ENCODE peak calls at places on chromosomes 2 and 18, in four cellular contexts. One of them, this sample, is unnamed.

GRCh38 chr2:10022041-10022421 is 21.3 kb upstream of the KLF11 start:
- DNase-seq in ACHN: no peak
- DNase-seq in pulmonary artery endothelial cell: no peak
- DNase-seq in HTR-8/SVneo: no peak
- DNase-seq in this sample: no peak

GRCh38 chr18:36017232-36017631 is 44.8 kb downstream of the RMP24 start:
- DNase-seq in ACHN: no peak
- DNase-seq in pulmonary artery endothelial cell: no peak
- DNase-seq in HTR-8/SVneo: no peak
- DNase-seq in this sample: no peak

GRCh38 chr2:127516031-127516430 is 10.3 kb downstream of the IWS1 start:
- DNase-seq in ACHN: no peak
- DNase-seq in pulmonary artery endothelial cell: no peak
- DNase-seq in HTR-8/SVneo: no peak
- DNase-seq in this sample: no peak

GRCh38 chr18:56196495-56197225 is 441.7 kb downstream of the TXNL1 start:
- DNase-seq in ACHN: no peak
- DNase-seq in pulmonary artery endothelial cell: peak
- DNase-seq in HTR-8/SVneo: no peak
- DNase-seq in this sample: no peak

GRCh38 chr2:3349211-3349693 is 28.4 kb downstream of the EIPR1 start:
- DNase-seq in ACHN: no peak
- DNase-seq in pulmonary artery endothelial cell: no peak
- DNase-seq in HTR-8/SVneo: no peak
- DNase-seq in this sample: peak

GRCh38 chr2:197704434-197705142 is 581 bp upstream of the MARS2 start:
- DNase-seq in ACHN: no peak
- DNase-seq in pulmonary artery endothelial cell: no peak
- DNase-seq in HTR-8/SVneo: no peak
- DNase-seq in this sample: no peak

GRCh38 chr2:162106146-162106551 is 32.1 kb upstream of the DPP4 start:
- DNase-seq in ACHN: no peak
- DNase-seq in pulmonary artery endothelial cell: no peak
- DNase-seq in HTR-8/SVneo: no peak
- DNase-seq in this sample: peak

GRCh38 chr2:221444106-221444505 is 128.0 kb downstream of the EPHA4 start:
- DNase-seq in ACHN: peak
- DNase-seq in pulmonary artery endothelial cell: peak
- DNase-seq in HTR-8/SVneo: peak
- DNase-seq in this sample: peak

GRCh38 chr2:183157131-183157530 is 32.9 kb downstream of the NUP35 start:
- DNase-seq in ACHN: no peak
- DNase-seq in pulmonary artery endothelial cell: no peak
- DNase-seq in HTR-8/SVneo: no peak
- DNase-seq in this sample: no peak

GRCh38 chr2:188596054-188596453 is 304.4 kb downstream of the GULP1 start:
- DNase-seq in ACHN: no peak
- DNase-seq in pulmonary artery endothelial cell: peak
- DNase-seq in HTR-8/SVneo: no peak
- DNase-seq in this sample: no peak

GRCh38 chr18:3592864-3593263 is 142.9 kb downstream of the TGIF1 start:
- DNase-seq in ACHN: no peak
- DNase-seq in pulmonary artery endothelial cell: no peak
- DNase-seq in HTR-8/SVneo: no peak
- DNase-seq in this sample: no peak

GRCh38 chr2:57937456-57937855 is 109.2 kb upstream of the VRK2 start:
- DNase-seq in ACHN: no peak
- DNase-seq in pulmonary artery endothelial cell: no peak
- DNase-seq in HTR-8/SVneo: no peak
- DNase-seq in this sample: no peak

GRCh38 chr2:152415231-152415642 is 80.3 kb downstream of the FMNL2 start:
- DNase-seq in ACHN: no peak
- DNase-seq in pulmonary artery endothelial cell: no peak
- DNase-seq in HTR-8/SVneo: no peak
- DNase-seq in this sample: no peak

GRCh38 chr2:137966043-137966442 is 1.8 kb downstream of the HNMT start:
- DNase-seq in ACHN: no peak
- DNase-seq in pulmonary artery endothelial cell: no peak
- DNase-seq in HTR-8/SVneo: no peak
- DNase-seq in this sample: no peak

GRCh38 chr2:127679680-127680361 is 4.5 kb upstream of the LIMS2 start:
- DNase-seq in ACHN: no peak
- DNase-seq in pulmonary artery endothelial cell: no peak
- DNase-seq in HTR-8/SVneo: no peak
- DNase-seq in this sample: no peak

GRCh38 chr2:127486247-127486912 is 39.9 kb downstream of the IWS1 start:
- DNase-seq in ACHN: no peak
- DNase-seq in pulmonary artery endothelial cell: no peak
- DNase-seq in HTR-8/SVneo: no peak
- DNase-seq in this sample: no peak

GRCh38 chr2:20625491-20625919 is 25.4 kb downstream of the HS1BP3 start:
- DNase-seq in ACHN: no peak
- DNase-seq in pulmonary artery endothelial cell: no peak
- DNase-seq in HTR-8/SVneo: no peak
- DNase-seq in this sample: no peak

GRCh38 chr2:107721581-107721980 is 105.1 kb upstream of the RGPD4 start:
- DNase-seq in ACHN: no peak
- DNase-seq in pulmonary artery endothelial cell: no peak
- DNase-seq in HTR-8/SVneo: no peak
- DNase-seq in this sample: no peak

GRCh38 chr2:7378642-7379041 is 461.4 kb downstream of the RNF144A start:
- DNase-seq in ACHN: no peak
- DNase-seq in pulmonary artery endothelial cell: no peak
- DNase-seq in HTR-8/SVneo: no peak
- DNase-seq in this sample: no peak

GRCh38 chr2:55165567-55165966 is 66.5 kb downstream of the CLHC1 start:
- DNase-seq in ACHN: peak
- DNase-seq in pulmonary artery endothelial cell: no peak
- DNase-seq in HTR-8/SVneo: peak
- DNase-seq in this sample: no peak

GRCh38 chr2:73418343-73418742 is 32.7 kb downstream of the ALMS1 start:
- DNase-seq in ACHN: no peak
- DNase-seq in pulmonary artery endothelial cell: no peak
- DNase-seq in HTR-8/SVneo: no peak
- DNase-seq in this sample: peak

GRCh38 chr2:167294775-167295140 is 406.5 kb downstream of the XIRP2 start:
- DNase-seq in ACHN: no peak
- DNase-seq in pulmonary artery endothelial cell: no peak
- DNase-seq in HTR-8/SVneo: no peak
- DNase-seq in this sample: no peak

GRCh38 chr2:17877811-17878221 is 651 bp upstream of the KCNS3 start:
- DNase-seq in ACHN: no peak
- DNase-seq in pulmonary artery endothelial cell: no peak
- DNase-seq in HTR-8/SVneo: no peak
- DNase-seq in this sample: no peak

GRCh38 chr2:4528773-4529172 is 825.4 kb downstream of the DCDC2C start:
- DNase-seq in ACHN: no peak
- DNase-seq in pulmonary artery endothelial cell: no peak
- DNase-seq in HTR-8/SVneo: no peak
- DNase-seq in this sample: no peak

GRCh38 chr18:31268985-31269406 is 49.0 kb upstream of the DSG1 start:
- DNase-seq in ACHN: no peak
- DNase-seq in pulmonary artery endothelial cell: no peak
- DNase-seq in HTR-8/SVneo: no peak
- DNase-seq in this sample: no peak

GRCh38 chr2:207166349-207167128 is 791 bp upstream of the KLF7 start:
- DNase-seq in ACHN: peak
- DNase-seq in pulmonary artery endothelial cell: no peak
- DNase-seq in HTR-8/SVneo: peak
- DNase-seq in this sample: peak

GRCh38 chr18:48409591-48410094 is 460 bp upstream of the ZBTB7C start:
- DNase-seq in ACHN: no peak
- DNase-seq in pulmonary artery endothelial cell: no peak
- DNase-seq in HTR-8/SVneo: no peak
- DNase-seq in this sample: no peak

GRCh38 chr2:181058378-181059269 is 78.2 kb downstream of the UBE2E3 start:
- DNase-seq in ACHN: peak
- DNase-seq in pulmonary artery endothelial cell: no peak
- DNase-seq in HTR-8/SVneo: no peak
- DNase-seq in this sample: no peak

GRCh38 chr2:1377473-1377872 is 35.8 kb upstream of the TPO start:
- DNase-seq in ACHN: no peak
- DNase-seq in pulmonary artery endothelial cell: no peak
- DNase-seq in HTR-8/SVneo: no peak
- DNase-seq in this sample: no peak

GRCh38 chr2:203170502-203170901 is 68.3 kb upstream of the CYP20A1 start:
- DNase-seq in ACHN: no peak
- DNase-seq in pulmonary artery endothelial cell: no peak
- DNase-seq in HTR-8/SVneo: no peak
- DNase-seq in this sample: no peak

GRCh38 chr2:16478817-16479216 is 186.8 kb downstream of the CYRIA start:
- DNase-seq in ACHN: no peak
- DNase-seq in pulmonary artery endothelial cell: no peak
- DNase-seq in HTR-8/SVneo: no peak
- DNase-seq in this sample: no peak

GRCh38 chr18:51337406-51337805 is 139.9 kb upstream of the MEX3C start:
- DNase-seq in ACHN: no peak
- DNase-seq in pulmonary artery endothelial cell: no peak
- DNase-seq in HTR-8/SVneo: no peak
- DNase-seq in this sample: no peak

GRCh38 chr18:25350561-25351201 is 1.3 kb downstream of the ZNF521 start:
- DNase-seq in ACHN: no peak
- DNase-seq in pulmonary artery endothelial cell: no peak
- DNase-seq in HTR-8/SVneo: no peak
- DNase-seq in this sample: peak

GRCh38 chr2:3498783-3499394 is 20.4 kb downstream of the ADI1 start:
- DNase-seq in ACHN: no peak
- DNase-seq in pulmonary artery endothelial cell: no peak
- DNase-seq in HTR-8/SVneo: no peak
- DNase-seq in this sample: no peak

GRCh38 chr2:132692816-132693215 is 22.8 kb upstream of the LYPD1 start:
- DNase-seq in ACHN: no peak
- DNase-seq in pulmonary artery endothelial cell: no peak
- DNase-seq in HTR-8/SVneo: no peak
- DNase-seq in this sample: no peak

GRCh38 chr2:112150447-112150846 is 12.3 kb downstream of the FBLN7 start:
- DNase-seq in ACHN: peak
- DNase-seq in pulmonary artery endothelial cell: peak
- DNase-seq in HTR-8/SVneo: peak
- DNase-seq in this sample: peak

GRCh38 chr2:54797307-54797706 is 73.8 kb downstream of the EML6 start:
- DNase-seq in ACHN: no peak
- DNase-seq in pulmonary artery endothelial cell: no peak
- DNase-seq in HTR-8/SVneo: no peak
- DNase-seq in this sample: no peak

GRCh38 chr2:168758970-168759820 is 43.2 kb upstream of the NOSTRIN start:
- DNase-seq in ACHN: peak
- DNase-seq in pulmonary artery endothelial cell: no peak
- DNase-seq in HTR-8/SVneo: peak
- DNase-seq in this sample: peak

GRCh38 chr2:64296150-64296500 is 151.9 kb upstream of the PELI1 start:
- DNase-seq in ACHN: no peak
- DNase-seq in pulmonary artery endothelial cell: no peak
- DNase-seq in HTR-8/SVneo: no peak
- DNase-seq in this sample: no peak